ENCODE peak calls at places on chromosome 14, in nine cellular contexts. T, D, Q, R, K, O, J, M and P are unnamed samples.

GRCh38 chr14:31024577-31025334 is 693 bp upstream of the AP4S1 start:
- DNase-seq in O (no peak), R (no peak), K (peak), J (no peak), T (peak), D (no peak), M (peak), Q (no peak), P (no peak)

GRCh38 chr14:21023817-21024667 is 819 bp downstream of the NDRG2 start:
- DNase-seq in K (no peak), R (no peak), Q (no peak), O (no peak), T (no peak), M (no peak), J (no peak), D (no peak), P (no peak)

GRCh38 chr14:51644215-51644969 is 7.3 kb upstream of the FRMD6 start:
- DNase-seq in Q (no peak), R (no peak), K (no peak), J (no peak), O (no peak), T (peak), D (no peak), M (no peak), P (peak)

GRCh38 chr14:55221186-55221585 is 29.8 kb upstream of the DLGAP5 start:
- DNase-seq in Q (no peak), O (no peak), J (no peak), M (peak), R (no peak), D (no peak), K (peak), T (peak), P (no peak)

GRCh38 chr14:24298892-24299254 is 707 bp downstream of the DHRS1 start:
- DNase-seq in M (peak), Q (no peak), T (peak), K (peak), J (no peak), D (no peak), O (no peak), R (peak), P (no peak)

GRCh38 chr14:99383457-99384428 is 96.9 kb downstream of the SETD3 start:
- DNase-seq in O (no peak), J (no peak), Q (no peak), R (no peak), M (no peak), D (no peak), K (no peak), T (no peak), P (no peak)

GRCh38 chr14:91649930-91650329 is 82.0 kb downstream of the CATSPERB start:
- DNase-seq in Q (peak), T (peak), M (peak), O (no peak), K (peak), R (peak), J (no peak), D (peak), P (peak)

GRCh38 chr14:106551265-106551664 is 1024.9 kb downstream of the TMEM121 start:
- DNase-seq in M (no peak), O (no peak), D (no peak), J (peak), T (no peak), R (peak), Q (no peak), K (no peak), P (no peak)

GRCh38 chr14:89212386-89213235 is 204.4 kb downstream of the FOXN3 start:
- DNase-seq in Q (no peak), J (no peak), D (no peak), M (no peak), T (no peak), O (no peak), R (no peak), K (no peak), P (no peak)